ENCODE peak calls at places on chromosomes 11 and 22, in ten cellular contexts. J is stimulated activated CD4-positive, alpha-beta T cell treated with anti-CD3 and anti-CD28 coated beads, Interleukin-1b, Interleukin-23, amount 100 ng/mL, for 1 hour; X is fibroblast of pulmonary artery; K is GM12865; Y is activated T-cell treated with anti-CD3 and anti-CD28 coated beads for 1 hour; P is HTR-8/SVneo; L is mucosa of gallbladder; W is activated T-helper 9 cell treated with anti-CD3 and anti-CD28 coated beads, Interleukin-2, amount 50 U/mL, for 16 hours; O is PC-3; C is GOT3. Z is an unnamed sample.

GRCh38 chr11:58580311-58580710 is 1.4 kb downstream of the ZFP91 start:
- DNase-seq in P (no peak), Y (no peak), L (no peak), C (no peak), X (no peak), O (no peak), J (no peak), K (no peak), W (no peak), Z (no peak)

GRCh38 chr11:84819128-84819527 is 808.0 kb downstream of the DLG2 start:
- DNase-seq in P (no peak), J (no peak), W (no peak), C (no peak), X (peak; percentile 13), L (no peak), Y (no peak), O (peak; percentile 87), K (no peak), Z (no peak)

GRCh38 chr11:112289588-112290461 is 29.2 kb upstream of the PLET1 start:
- DNase-seq in Y (peak; percentile 77), P (peak; percentile 92), J (peak; percentile 60), K (peak; percentile 67), C (peak; percentile 9), O (peak; percentile 77), L (peak; percentile 76), X (peak; percentile 52), W (peak; percentile 77), Z (peak; percentile 71)

GRCh38 chr11:72702096-72702495 is 27.9 kb upstream of the PDE2A start:
- DNase-seq in K (no peak), O (no peak), C (no peak), P (no peak), L (no peak), Y (no peak), X (no peak), W (no peak), J (no peak), Z (no peak)

GRCh38 chr11:35619030-35619753 is 932 bp downstream of the FJX1 start:
- DNase-seq in J (no peak), C (no peak), O (peak; percentile 45), Y (no peak), P (no peak), X (peak; percentile 43), W (no peak), L (no peak), K (peak; percentile 77), Z (no peak)

GRCh38 chr22:24337894-24338645 is 67.4 kb downstream of the SPECC1L start:
- DNase-seq in K (no peak), O (no peak), X (no peak), L (no peak), Y (no peak), C (no peak), J (no peak), W (no peak), P (no peak), Z (no peak)

GRCh38 chr22:25452116-25452700 is 112.3 kb upstream of the GRK3 start:
- DNase-seq in X (peak; percentile 20), J (no peak), C (no peak), W (no peak), O (no peak), P (no peak), L (no peak), K (no peak), Y (no peak), Z (no peak)

GRCh38 chr22:49164773-49165320 is 662.8 kb downstream of the BRD1 start:
- DNase-seq in J (no peak), Y (no peak), L (no peak), P (no peak), O (no peak), W (no peak), C (no peak), K (no peak), X (no peak), Z (no peak)

GRCh38 chr22:20128619-20128901 is 3.0 kb upstream of the ZDHHC8 start:
- DNase-seq in L (no peak), O (no peak), P (no peak), C (no peak), X (no peak), K (no peak), W (no peak), Y (no peak), J (no peak), Z (no peak)

GRCh38 chr22:49487950-49488349 is 339.7 kb downstream of the BRD1 start:
- DNase-seq in C (no peak), P (no peak), L (no peak), X (no peak), Y (no peak), K (no peak), O (peak; percentile 89), J (no peak), W (no peak), Z (no peak)

GRCh38 chr11:78202733-78203167 is 14.0 kb downstream of the USP35 start:
- DNase-seq in L (no peak), X (no peak), C (no peak), W (peak; percentile 10), O (no peak), J (peak; percentile 43), K (peak; percentile 22), P (no peak), Y (peak; percentile 32), Z (peak; percentile 68)

GRCh38 chr11:13064593-13064992 is 55.5 kb downstream of the RASSF10 start:
- DNase-seq in C (no peak), L (no peak), K (no peak), X (no peak), Y (no peak), W (no peak), O (no peak), P (no peak), J (no peak), Z (no peak)

GRCh38 chr11:64971421-64972233 is at the start of gene MAJIN:
- DNase-seq in Y (peak; percentile 93), W (peak; percentile 84), O (peak; percentile 30), X (peak; percentile 81), J (peak; percentile 77), L (peak; percentile 91), P (no peak), C (peak; percentile 27), K (peak; percentile 96), Z (peak; percentile 64)

GRCh38 chr11:67024410-67024809 is 1.5 kb downstream of the SYT12 start:
- DNase-seq in P (no peak), Y (no peak), C (no peak), O (peak; percentile 66), L (no peak), K (peak; percentile 59), J (peak; percentile 12), X (no peak), W (peak; percentile 24), Z (no peak)

GRCh38 chr11:66559141-66559861 is 9.1 kb downstream of the CTSF start:
- DNase-seq in O (no peak), J (no peak), K (no peak), C (no peak), P (no peak), Y (no peak), W (peak; percentile 19), X (peak; percentile 28), L (no peak), Z (no peak)

GRCh38 chr11:35088226-35088625 is 50.7 kb upstream of the CD44 start:
- DNase-seq in K (no peak), Y (no peak), O (no peak), L (no peak), X (peak; percentile 45), C (no peak), W (no peak), J (no peak), P (no peak), Z (no peak)

GRCh38 chr11:57224537-57224936 is 12.5 kb downstream of the APLNR start:
- DNase-seq in C (no peak), J (no peak), Y (no peak), X (peak; percentile 22), W (no peak), K (no peak), L (no peak), O (peak; percentile 56), P (no peak), Z (no peak)

GRCh38 chr11:68821670-68822069 is 20.0 kb downstream of the CPT1A start:
- DNase-seq in L (no peak), J (no peak), K (no peak), O (no peak), Y (no peak), C (no peak), P (no peak), X (no peak), W (no peak), Z (no peak)

GRCh38 chr11:120034176-120034575 is 103.7 kb downstream of the TRIM29 start:
- DNase-seq in X (no peak), K (no peak), P (no peak), W (no peak), J (no peak), O (no peak), Y (no peak), L (no peak), C (no peak), Z (no peak)

GRCh38 chr11:73394416-73395296 is 18.5 kb downstream of the RELT start:
- DNase-seq in O (no peak), L (no peak), W (no peak), P (no peak), C (no peak), K (no peak), X (no peak), Y (no peak), J (no peak), Z (no peak)

GRCh38 chr11:71066311-71066710 is 186.1 kb downstream of the SHANK2 start:
- DNase-seq in J (no peak), K (no peak), Y (no peak), C (no peak), W (no peak), P (no peak), X (no peak), O (no peak), L (no peak), Z (no peak)

GRCh38 chr22:47174671-47175111 is 412.2 kb downstream of the TBC1D22A start:
- DNase-seq in Y (no peak), C (no peak), J (no peak), K (no peak), W (no peak), O (no peak), X (no peak), L (no peak), P (no peak), Z (no peak)

GRCh38 chr11:95076416-95076815 is 9.7 kb downstream of the SRSF8 start:
- DNase-seq in Y (no peak), O (peak; percentile 66), J (no peak), P (no peak), K (no peak), W (no peak), X (peak; percentile 97), L (peak; percentile 77), C (no peak), Z (no peak)

GRCh38 chr22:20750461-20751184 is 23.3 kb upstream of the SERPIND1 start:
- DNase-seq in O (peak; percentile 76), K (peak; percentile 86), Y (no peak), L (peak; percentile 51), J (no peak), C (no peak), W (peak; percentile 12), X (peak; percentile 87), P (peak; percentile 25), Z (no peak)

GRCh38 chr11:1936072-1936780 is 10.9 kb upstream of the MRPL23 start:
- DNase-seq in J (no peak), X (no peak), C (no peak), Y (no peak), O (no peak), L (no peak), W (no peak), P (no peak), K (no peak), Z (no peak)

GRCh38 chr11:88474655-88475054 is 137.1 kb upstream of the CTSC start:
- DNase-seq in P (no peak), L (no peak), X (no peak), J (no peak), W (no peak), Y (no peak), K (no peak), C (no peak), O (no peak), Z (no peak)

GRCh38 chr11:69531071-69531716 is 49.7 kb downstream of the LINC01488 start:
- DNase-seq in O (no peak), P (no peak), K (no peak), W (no peak), L (no peak), X (no peak), J (no peak), Y (no peak), C (no peak), Z (no peak)

GRCh38 chr11:8634498-8634897 is 40.5 kb upstream of the STK33 start:
- DNase-seq in Y (no peak), W (no peak), L (no peak), J (no peak), P (no peak), X (no peak), C (no peak), O (no peak), K (no peak), Z (no peak)

Z was measured in central memory CD8-positive, alpha-beta T cell.